ENCODE peak calls at places on chromosomes 7 and 10, in seven cellular contexts. M, U, S, X, D, J and A are unnamed samples.

GRCh38 chr10:3103646-3104045 is 36.3 kb downstream of the PFKP start:
- DNase-seq in M (no peak), U (no peak), S (no peak), X (no peak), D (no peak), J (no peak), A (no peak)

GRCh38 chr7:121872831-121873764 is at the start of gene PTPRZ1:
- DNase-seq in M (peak; percentile 77), U (peak; percentile 38), S (peak; percentile 82), X (peak; percentile 2), D (no peak), J (peak; percentile 23), A (peak; percentile 97)

GRCh38 chr10:13984647-13985155 is 346.0 kb downstream of the FRMD4A start:
- DNase-seq in M (no peak), U (peak; percentile 94), S (no peak), X (peak; percentile 97), D (no peak), J (no peak), A (no peak)

GRCh38 chr7:66626236-66626957 is 2.3 kb upstream of the KCTD7 start:
- DNase-seq in M (no peak), U (peak; percentile 77), S (peak; percentile 61), X (peak; percentile 80), D (peak; percentile 89), J (no peak), A (no peak)

GRCh38 chr10:73117976-73118743 is 7.9 kb downstream of the NUDT13 start:
- DNase-seq in M (no peak), U (peak; percentile 67), S (peak; percentile 4), X (peak; percentile 67), D (peak; percentile 18), J (no peak), A (no peak)

GRCh38 chr10:124149681-124150080 is 56.3 kb upstream of the CHST15 start:
- DNase-seq in M (no peak), U (no peak), S (no peak), X (no peak), D (no peak), J (no peak), A (peak; percentile 29)

GRCh38 chr10:17833656-17834055 is 24.5 kb downstream of the MRC1 start:
- DNase-seq in M (no peak), U (no peak), S (no peak), X (no peak), D (no peak), J (no peak), A (no peak)

GRCh38 chr7:74525881-74526280 is 72.2 kb downstream of the GTF2IRD1 start:
- DNase-seq in M (peak; percentile 94), U (no peak), S (peak; percentile 69), X (no peak), D (peak; percentile 49), J (peak; percentile 27), A (no peak)

GRCh38 chr10:29033311-29033940 is 255.4 kb upstream of the LYZL1 start:
- DNase-seq in M (no peak), U (no peak), S (peak; percentile 71), X (no peak), D (no peak), J (no peak), A (no peak)

GRCh38 chr10:77943086-77943901 is 16.7 kb upstream of the DLG5 start:
- DNase-seq in M (peak; percentile 84), U (peak; percentile 91), S (peak; percentile 98), X (peak; percentile 73), D (peak; percentile 93), J (no peak), A (peak; percentile 6)

GRCh38 chr7:129610709-129611245 is 743 bp upstream of the NRF1 start:
- DNase-seq in M (no peak), U (no peak), S (peak; percentile 21), X (no peak), D (no peak), J (no peak), A (peak; percentile 11)

GRCh38 chr10:123991622-123992570 is 100.3 kb upstream of the CPXM2 start:
- DNase-seq in M (no peak), U (no peak), S (no peak), X (no peak), D (no peak), J (no peak), A (no peak)

GRCh38 chr10:100888957-100889356 is 23.8 kb upstream of the SLF2 start:
- DNase-seq in M (peak; percentile 11), U (no peak), S (peak; percentile 34), X (no peak), D (no peak), J (no peak), A (no peak)

GRCh38 chr10:125062244-125063208 is 97.8 kb downstream of the CTBP2 start:
- DNase-seq in M (no peak), U (no peak), S (no peak), X (no peak), D (no peak), J (no peak), A (no peak)

GRCh38 chr10:116197961-116198360 is 75.0 kb downstream of the GFRA1 start:
- DNase-seq in M (no peak), U (no peak), S (no peak), X (no peak), D (no peak), J (no peak), A (no peak)

GRCh38 chr10:52484426-52485065 is 170.5 kb downstream of the DKK1 start:
- DNase-seq in M (no peak), U (no peak), S (no peak), X (no peak), D (no peak), J (no peak), A (no peak)

GRCh38 chr7:149624419-149625338 is 127.1 kb upstream of the ZNF746 start:
- DNase-seq in M (peak; percentile 95), U (peak; percentile 94), S (peak; percentile 96), X (peak; percentile 91), D (peak; percentile 95), J (peak; percentile 72), A (peak; percentile 94)

GRCh38 chr10:28906440-28906839 is 229.1 kb downstream of the BAMBI start:
- DNase-seq in M (no peak), U (no peak), S (no peak), X (peak; percentile 79), D (no peak), J (no peak), A (no peak)

GRCh38 chr10:7370511-7370910 is 40.3 kb downstream of the SFMBT2 start:
- DNase-seq in M (no peak), U (no peak), S (no peak), X (no peak), D (no peak), J (no peak), A (no peak)

GRCh38 chr10:49602380-49603023 is 7.6 kb upstream of the SLC18A3 start:
- DNase-seq in M (peak; percentile 9), U (no peak), S (no peak), X (no peak), D (no peak), J (no peak), A (no peak)

DNA sequence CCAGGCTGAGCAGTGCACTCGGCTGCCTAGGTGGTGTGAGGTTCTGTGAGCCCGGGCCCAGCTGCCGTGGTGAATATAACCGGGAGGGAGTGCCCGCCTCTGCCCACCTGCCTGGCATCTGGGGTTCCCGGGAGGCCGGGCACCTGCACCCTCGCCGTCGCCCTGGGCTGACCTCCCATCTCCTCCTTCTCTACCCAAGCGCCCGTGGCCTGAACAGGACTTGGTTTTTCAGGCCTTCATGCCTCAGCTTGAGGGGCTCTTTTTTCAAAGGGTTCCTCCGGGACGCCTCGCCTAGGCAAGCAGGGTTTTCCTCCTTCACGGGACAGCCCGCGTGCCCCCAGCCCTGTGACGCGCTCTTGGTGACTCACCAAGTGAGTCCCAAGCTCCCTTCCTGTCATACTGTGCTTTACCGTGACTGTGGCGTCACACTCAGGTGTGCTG is 9.9 kb downstream of the INPP5A start:
- DNase-seq in M (no peak), U (no peak), S (no peak), X (no peak), D (no peak), J (no peak), A (no peak)
- H3K18ac ChIP-seq in M (no peak overlapping the region), U (no peak overlapping the region), S (no peak overlapping the region), X (no peak overlapping the region), D (no peak overlapping the region), J (no peak overlapping the region), A (no peak overlapping the region)

GRCh38 chr10:102420443-102420809 is 210 bp upstream of the FBXL15 start:
- DNase-seq in M (no peak), U (no peak), S (peak; percentile 40), X (no peak), D (peak; percentile 82), J (no peak), A (no peak)

GRCh38 chr10:102422586-102423129 is 2.0 kb downstream of the FBXL15 start:
- DNase-seq in M (peak; percentile 90), U (peak; percentile 78), S (peak; percentile 88), X (peak; percentile 69), D (peak; percentile 90), J (peak; percentile 67), A (no peak)

GRCh38 chr10:102421645-102422585 is 1.3 kb downstream of the FBXL15 start:
- DNase-seq in M (peak; percentile 72), U (peak; percentile 38), S (peak; percentile 54), X (no peak), D (peak; percentile 66), J (no peak), A (no peak)

GRCh38 chr10:102419561-102420442 is 834 bp upstream of the FBXL15 start:
- DNase-seq in M (peak; percentile 84), U (peak; percentile 29), S (peak; percentile 69), X (no peak), D (no peak), J (peak; percentile 50), A (peak; percentile 87)

GRCh38 chr10:102420810-102421644 is at the start of gene FBXL15:
- DNase-seq in M (peak; percentile 96), U (peak; percentile 98), S (peak; percentile 98), X (peak; percentile 95), D (peak; percentile 93), J (peak; percentile 90), A (peak; percentile 99)
- H4K8ac ChIP-seq in M (no peak within 1 kb of the TSS), U (peak within 1 kb of the TSS; percentile 96), S (no peak within 1 kb of the TSS), X (peak within 1 kb of the TSS; percentile 81), D (peak within 1 kb of the TSS; percentile 97), J (peak within 1 kb of the TSS; percentile 95), A (no peak within 1 kb of the TSS)

DNA sequence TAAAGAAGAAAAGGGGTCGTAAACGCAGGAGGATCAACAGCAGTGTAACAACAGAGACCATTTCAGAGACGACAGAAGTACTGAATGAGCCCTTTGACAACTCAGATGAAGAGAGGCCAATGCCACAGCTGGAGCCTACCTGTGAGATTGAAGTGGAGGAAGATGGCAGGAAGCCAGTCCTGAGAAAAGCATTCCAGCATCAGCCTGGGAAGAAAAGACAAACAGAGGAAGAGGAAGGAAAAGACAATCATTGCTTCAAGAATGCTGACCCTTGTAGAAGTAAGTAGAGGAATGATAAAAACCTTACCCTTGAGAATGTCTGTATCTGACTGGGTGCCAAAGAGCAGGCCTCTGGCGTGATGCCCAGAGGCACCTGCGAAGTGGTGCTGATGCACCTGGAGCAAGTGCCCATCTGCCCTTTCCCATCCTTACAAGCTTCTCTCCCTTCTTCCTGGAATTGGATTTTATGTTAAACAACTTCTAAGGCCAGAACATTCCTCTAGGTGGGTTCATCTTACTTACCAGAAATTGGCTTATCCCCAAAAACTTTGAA is 86.4 kb upstream of the SAMD8 start:
- DNase-seq in M (no peak), U (no peak), S (no peak), X (no peak), D (no peak), J (no peak), A (no peak)
- H3K23ac ChIP-seq in M (no peak overlapping the region), U (no peak overlapping the region), S (no peak overlapping the region), X (no peak overlapping the region), D (no peak overlapping the region), J (no peak overlapping the region), A (no peak overlapping the region)

DNA sequence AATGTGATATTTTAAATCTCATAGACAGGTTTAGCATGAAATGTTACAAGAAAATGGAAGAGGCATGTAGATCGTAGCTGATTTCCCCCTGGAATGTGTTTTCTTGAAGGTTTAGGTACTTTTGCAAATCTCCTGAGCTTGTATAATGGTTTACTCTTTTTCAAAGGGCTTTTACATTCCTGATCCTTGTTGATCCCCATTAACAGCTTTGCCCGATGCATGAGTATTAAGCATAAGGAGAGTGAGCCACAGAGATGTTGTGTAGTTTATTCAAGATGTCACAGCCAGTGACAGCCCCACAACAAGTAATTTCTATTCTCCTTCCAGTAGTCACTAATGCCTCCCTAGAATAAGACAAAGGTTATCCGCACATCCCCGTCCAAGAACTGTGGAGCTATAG is 103.7 kb downstream of the SKIDA1 start:
- DNase-seq in M (no peak), U (no peak), S (no peak), X (no peak), D (no peak), J (no peak), A (no peak)
- H3K18ac ChIP-seq in M (no peak overlapping the region), U (no peak overlapping the region), S (peak overlapping the region; percentile 30), X (no peak overlapping the region), D (no peak overlapping the region), J (no peak overlapping the region), A (no peak overlapping the region)